ENCODE peak calls at places on chromosomes 11 and 22, in eight cellular contexts. B, E, U, M, J, W, R and P are unnamed samples. For H3K9me3, the result is how much of the 10 kb centered on the place peaks cover.

GRCh38 chr11:125335101-125335500 is 161.0 kb downstream of the FEZ1 start:
- DNase-seq in B (no peak), E (no peak), U (no peak), M (no peak), J (no peak), W (no peak), R (no peak), P (no peak)

GRCh38 chr11:64245797-64246623 is 733 bp downstream of the PPP1R14B start:
- DNase-seq in B (no peak), E (peak), U (peak), M (peak), J (no peak), W (peak), R (peak), P (peak)

GRCh38 chr11:27524155-27524554 is 17.6 kb upstream of the LIN7C start:
- DNase-seq in B (peak), E (no peak), U (no peak), M (peak), J (peak), W (peak), R (peak), P (no peak)

GRCh38 chr11:19187880-19188279 is 13.9 kb downstream of the CSRP3 start:
- DNase-seq in B (no peak), E (no peak), U (no peak), M (peak), J (no peak), W (peak), R (no peak), P (no peak)

GRCh38 chr11:100094121-100094865 is 592.8 kb upstream of the ARHGAP42 start:
- DNase-seq in B (no peak), E (no peak), U (no peak), M (no peak), J (no peak), W (no peak), R (no peak), P (no peak)

GRCh38 chr11:124202951-124203350 is 19.8 kb downstream of the OR10D3 start:
- DNase-seq in B (no peak), E (no peak), U (no peak), M (no peak), J (no peak), W (no peak), R (no peak), P (no peak)

GRCh38 chr11:70105755-70106571 is 27.8 kb downstream of the ANO1 start:
- DNase-seq in B (no peak), E (no peak), U (peak), M (no peak), J (no peak), W (no peak), R (no peak), P (peak)

GRCh38 chr22:26403827-26404226 is 25.2 kb upstream of the ASPHD2 start:
- DNase-seq in B (no peak), E (no peak), U (no peak), M (no peak), J (no peak), W (no peak), R (no peak), P (no peak)

GRCh38 chr11:6746086-6746618 is 25.6 kb downstream of the OR2AG2 start:
- DNase-seq in B (no peak), E (no peak), U (no peak), M (no peak), J (no peak), W (no peak), R (no peak), P (no peak)

GRCh38 chr11:130513132-130513531 is 64.7 kb downstream of the ADAMTS15 start:
- DNase-seq in B (no peak), E (no peak), U (peak), M (peak), J (no peak), W (no peak), R (no peak), P (no peak)

GRCh38 chr22:28441720-28442263 is 237.8 kb downstream of the TTC28 start:
- DNase-seq in B (no peak), E (no peak), U (no peak), M (no peak), J (no peak), W (no peak), R (no peak), P (peak)

GRCh38 chr22:50676211-50676636 is 3.6 kb downstream of the SHANK3 start:
- DNase-seq in B (no peak), E (peak), U (no peak), M (no peak), J (no peak), W (no peak), R (no peak), P (no peak)
- H3K4me3 ChIP-seq in B (no peak), E (peak), U (peak), M (no peak), J (no peak), W (no peak), R (no peak), P (no peak)

GRCh38 chr11:40746282-40746681 is 713.2 kb downstream of the LRRC4C start:
- DNase-seq in B (no peak), E (no peak), U (no peak), M (no peak), J (no peak), W (no peak), R (no peak), P (no peak)
- H3K9me3 ChIP-seq in B (under half), E (under half), U (under half), M (under half), J (under half), W (under half), R (under half), P (under half)

GRCh38 chr11:116716617-116717016 is 56.2 kb downstream of the BUD13 start:
- DNase-seq in B (no peak), E (no peak), U (no peak), M (no peak), J (no peak), W (no peak), R (no peak), P (no peak)
- H3K4me3 ChIP-seq in B (no peak), E (no peak), U (no peak), M (no peak), J (no peak), W (no peak), R (no peak), P (no peak)

GRCh38 chr11:111549196-111549868 is 8.8 kb downstream of the LAYN start:
- DNase-seq in B (no peak), E (no peak), U (no peak), M (no peak), J (no peak), W (no peak), R (no peak), P (no peak)

GRCh38 chr11:111542606-111543275 is 2.2 kb downstream of the LAYN start:
- DNase-seq in B (no peak), E (no peak), U (no peak), M (no peak), J (no peak), W (no peak), R (no peak), P (no peak)

GRCh38 chr11:111550258-111550657 is 9.7 kb downstream of the LAYN start:
- DNase-seq in B (no peak), E (no peak), U (no peak), M (no peak), J (no peak), W (no peak), R (no peak), P (no peak)

GRCh38 chr11:111549869-111550203 is 9.3 kb downstream of the LAYN start:
- DNase-seq in B (no peak), E (no peak), U (no peak), M (no peak), J (no peak), W (no peak), R (no peak), P (no peak)

DNA sequence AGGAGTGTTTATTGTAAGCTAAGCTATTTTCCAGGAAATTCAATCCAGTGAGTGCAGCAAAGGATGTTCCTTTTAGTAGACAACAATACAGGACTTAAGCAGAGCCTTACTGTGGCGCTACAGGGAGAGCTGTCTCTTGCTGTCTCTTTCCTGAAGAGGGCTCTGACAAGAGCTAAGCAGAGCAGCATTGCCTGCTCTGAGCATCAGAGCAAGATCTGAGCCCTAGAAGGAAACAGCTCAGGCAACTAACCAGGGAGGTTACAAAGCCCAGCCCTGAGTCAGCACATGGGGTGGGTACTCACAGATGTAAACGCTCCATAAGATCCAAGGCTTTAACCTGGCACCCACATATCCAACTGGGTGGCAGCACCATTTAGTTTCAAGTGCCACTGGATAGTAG is 8.0 kb downstream of the LAYN start:
- DNase-seq in B (no peak), E (no peak), U (no peak), M (no peak), J (no peak), W (no peak), R (no peak), P (no peak)
- H3K9me3 ChIP-seq in B (under half), E (under half), U (under half), M (under half), J (under half), W (under half), R (under half), P (under half)

GRCh38 chr22:39661842-39662676 is 91.5 kb downstream of the CACNA1I start:
- DNase-seq in B (no peak), E (no peak), U (peak), M (no peak), J (no peak), W (peak), R (peak), P (peak)

GRCh38 chr22:39664485-39665200 is 94.1 kb downstream of the CACNA1I start:
- DNase-seq in B (no peak), E (no peak), U (no peak), M (no peak), J (no peak), W (no peak), R (peak), P (peak)

GRCh38 chr22:39665229-39665628 is 94.7 kb downstream of the CACNA1I start:
- DNase-seq in B (no peak), E (no peak), U (no peak), M (no peak), J (no peak), W (no peak), R (no peak), P (no peak)

GRCh38 chr22:39662677-39663034 is 92.1 kb downstream of the CACNA1I start:
- DNase-seq in B (no peak), E (no peak), U (peak), M (no peak), J (no peak), W (no peak), R (no peak), P (no peak)

DNA sequence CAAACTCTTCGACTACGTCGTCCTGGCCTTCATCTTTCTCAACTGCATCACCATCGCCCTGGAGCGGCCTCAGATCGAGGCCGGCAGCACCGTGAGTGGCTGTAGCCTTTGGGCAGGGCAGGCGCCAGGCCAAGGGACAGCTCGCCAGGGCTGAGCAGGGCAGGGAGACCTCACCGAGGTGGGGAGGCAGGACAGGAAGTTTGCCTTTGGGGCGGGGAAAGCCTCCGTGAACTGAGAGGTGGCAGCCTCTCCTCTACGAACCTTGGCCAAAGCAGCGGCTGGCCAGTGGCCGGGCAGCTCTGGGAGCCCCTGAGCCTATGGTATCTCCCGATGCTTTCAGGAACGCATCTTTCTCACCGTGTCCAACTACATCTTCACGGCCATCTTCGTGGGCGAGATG is 93.2 kb downstream of the CACNA1I start:
- DNase-seq in B (no peak), E (no peak), U (no peak), M (peak), J (no peak), W (no peak), R (no peak), P (no peak)
- H3K4me3 ChIP-seq in B (no peak), E (no peak), U (no peak), M (no peak), J (no peak), W (no peak), R (no peak), P (no peak)

DNA sequence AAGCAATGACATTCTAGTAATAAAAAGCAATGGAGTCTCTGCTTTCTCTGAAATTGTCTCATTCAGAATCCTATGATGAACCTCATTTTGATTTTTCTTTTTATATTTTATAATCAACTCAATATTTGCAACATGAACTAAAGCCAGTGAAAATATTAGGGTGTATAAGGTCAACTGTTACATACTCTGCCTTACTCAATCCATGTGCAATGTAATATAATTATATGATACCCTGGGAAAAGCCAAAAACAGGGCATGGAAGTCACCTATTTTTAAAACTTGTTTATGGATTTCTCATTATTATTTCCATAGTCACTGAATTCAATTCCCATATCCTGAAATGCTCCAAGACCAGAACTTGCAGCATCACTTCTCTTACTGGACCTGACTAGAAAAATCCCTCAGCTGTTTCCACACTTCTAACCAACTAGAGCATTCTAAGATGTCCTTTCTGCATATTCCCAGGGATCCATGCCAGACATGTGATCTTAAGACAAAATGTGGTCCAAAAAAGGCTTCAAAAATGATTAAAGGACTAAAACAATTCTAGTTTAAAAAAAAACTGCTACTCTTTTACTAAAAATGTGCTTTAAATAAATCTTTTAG is 97.3 kb downstream of the GUCY1A2 start:
- DNase-seq in B (no peak), E (no peak), U (no peak), M (no peak), J (no peak), W (no peak), R (no peak), P (no peak)
- H3K9me3 ChIP-seq in B (under half), E (under half), U (under half), M (under half), J (under half), W (under half), R (under half), P (under half)

GRCh38 chr11:116989184-116989583 is 109.0 kb downstream of the SIK3 start:
- DNase-seq in B (no peak), E (no peak), U (no peak), M (no peak), J (no peak), W (no peak), R (no peak), P (no peak)
- H3K4me3 ChIP-seq in B (no peak), E (no peak), U (no peak), M (no peak), J (no peak), W (no peak), R (no peak), P (no peak)

GRCh38 chr22:12601870-12602779 is 2925.9 kb upstream of the OR11H1 start:
- DNase-seq in B (no peak), E (no peak), U (peak), M (no peak), J (no peak), W (no peak), R (no peak), P (no peak)
- H3K9me3 ChIP-seq in B (under half), E (under half), U (under half), M (under half), J (under half), W (half or more), R (under half), P (under half)

GRCh38 chr11:553949-554398 is 6.6 kb downstream of the LMNTD2 start:
- DNase-seq in B (no peak), E (no peak), U (no peak), M (no peak), J (no peak), W (no peak), R (no peak), P (peak)

GRCh38 chr11:554428-554823 is 6.1 kb downstream of the LMNTD2 start:
- DNase-seq in B (no peak), E (no peak), U (no peak), M (no peak), J (no peak), W (no peak), R (peak), P (no peak)

GRCh38 chr11:555500-556174 is 4.9 kb downstream of the LMNTD2 start:
- DNase-seq in B (no peak), E (no peak), U (no peak), M (no peak), J (no peak), W (no peak), R (no peak), P (no peak)

GRCh38 chr11:556175-556699 is 4.3 kb downstream of the LMNTD2 start:
- DNase-seq in B (no peak), E (no peak), U (no peak), M (no peak), J (no peak), W (no peak), R (no peak), P (peak)

DNA sequence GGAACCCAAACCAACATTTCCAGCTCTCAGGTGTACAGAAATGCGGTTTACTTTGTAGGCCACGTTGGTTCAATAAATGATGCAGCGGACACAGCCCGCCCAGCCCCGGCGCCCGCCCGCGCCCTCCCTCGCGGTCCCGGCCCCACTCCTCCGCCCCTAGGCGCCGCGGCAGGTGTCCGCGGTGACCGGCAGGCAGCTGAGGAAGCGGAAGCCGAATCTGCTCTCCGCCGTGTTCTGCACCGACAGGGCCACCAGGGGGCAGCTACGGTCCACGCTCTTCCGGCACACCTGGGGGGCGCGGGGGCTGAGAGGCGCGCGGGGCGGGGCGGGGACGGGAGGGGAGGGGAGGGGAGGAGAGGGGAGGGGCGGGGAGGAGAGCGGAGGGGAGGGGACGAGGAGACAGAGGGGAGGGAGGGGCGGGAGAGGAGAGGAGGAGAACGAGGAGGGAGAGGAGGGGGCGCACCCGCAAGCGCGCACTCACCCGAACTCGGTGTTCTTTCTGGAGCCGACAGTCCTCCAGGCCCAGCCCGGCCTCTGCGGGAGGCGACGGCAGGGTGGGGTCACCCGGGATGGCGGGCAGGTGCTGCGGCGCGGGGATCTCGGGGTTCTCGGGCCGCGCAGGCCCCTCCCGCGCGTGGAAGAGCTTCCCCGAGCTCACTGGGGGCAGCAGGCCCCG is 5.6 kb downstream of the LMNTD2 start:
- DNase-seq in B (peak), E (no peak), U (peak), M (peak), J (peak), W (peak), R (peak), P (peak)
- H3K4me3 ChIP-seq in B (peak), E (peak), U (peak), M (peak), J (peak), W (no peak), R (peak), P (no peak)

DNA sequence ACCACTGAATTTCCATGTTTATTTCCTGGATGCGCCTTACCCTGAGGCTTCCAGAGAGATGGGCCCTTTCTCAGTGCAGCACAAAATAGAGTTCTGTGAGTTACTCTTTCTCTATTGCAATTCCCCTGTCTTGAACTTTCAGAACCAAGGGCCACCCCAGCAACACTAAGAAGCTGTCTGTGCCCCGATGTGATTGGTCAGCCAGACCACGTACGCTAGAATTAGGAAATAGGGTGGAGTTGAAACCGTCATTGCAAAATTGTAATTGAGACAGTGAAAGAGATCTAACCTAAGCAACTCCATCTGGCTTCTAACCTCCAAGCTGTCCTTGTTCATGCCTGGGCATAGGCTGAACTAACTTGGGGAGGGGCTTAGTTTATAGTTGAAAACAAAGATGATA is 981.3 kb downstream of the OPCML start:
- DNase-seq in B (no peak), E (no peak), U (no peak), M (no peak), J (no peak), W (no peak), R (no peak), P (no peak)
- H3K9me3 ChIP-seq in B (under half), E (under half), U (under half), M (under half), J (under half), W (under half), R (under half), P (under half)